ENCODE peak calls at places on chromosome 19, in ten cellular contexts. J is progenitor cell of endocrine pancreas; E is activated CD8-positive, alpha-beta memory T cell treated with anti-CD3 and anti-CD28 coated beads for 24 hours; B is SJSA1; S is T-helper 17 cell; N is GM03348; K is AG08395; T is lung; C is stimulated activated naive CD4-positive, alpha-beta T cell; D is stimulated activated CD8-positive, alpha-beta memory T cell treated with anti-CD3 and anti-CD28 coated beads, Interleukin-15, amount 100 ng/mL, for 1 hour. I is an unnamed sample.

GRCh38 chr19:37969695-37970094 is 62.7 kb downstream of the SIPA1L3 start:
- DNase-seq in C (no peak), K (no peak), T (no peak), B (no peak), S (no peak), N (no peak), J (no peak), D (no peak), E (no peak), I (no peak)

GRCh38 chr19:9487016-9487415 is 11.4 kb downstream of the ZNF560 start:
- DNase-seq in E (no peak), N (no peak), K (no peak), S (no peak), T (no peak), B (no peak), C (no peak), J (no peak), D (no peak), I (no peak)

GRCh38 chr19:13070425-13071140 is 32.1 kb downstream of the LYL1 start:
- DNase-seq in S (no peak), D (no peak), N (no peak), T (no peak), E (no peak), K (no peak), B (no peak), C (no peak), J (no peak), I (no peak)

GRCh38 chr19:31350693-31351211 is 1.5 kb upstream of the TSHZ3 start:
- DNase-seq in J (peak; percentile 42), T (no peak), N (peak; percentile 89), C (no peak), S (no peak), D (no peak), B (no peak), K (peak; percentile 64), E (peak; percentile 73), I (no peak)

GRCh38 chr19:39140195-39140516 is 14.6 kb downstream of the PAK4 start:
- DNase-seq in K (no peak), S (no peak), C (no peak), D (no peak), B (no peak), J (no peak), T (no peak), E (no peak), N (no peak), I (no peak)

GRCh38 chr19:55663846-55664536 is 9.2 kb downstream of the U2AF2 start:
- DNase-seq in D (no peak), E (no peak), C (no peak), N (no peak), J (no peak), B (no peak), S (no peak), T (no peak), K (no peak), I (no peak)

GRCh38 chr19:2451741-2452140 is 5.0 kb downstream of the LMNB2 start:
- DNase-seq in T (no peak), J (no peak), D (no peak), S (no peak), N (no peak), B (no peak), E (no peak), C (no peak), K (no peak), I (no peak)

GRCh38 chr19:18233224-18233825 is 7.1 kb upstream of the PDE4C start:
- DNase-seq in T (no peak), S (peak; percentile 34), D (peak; percentile 14), B (peak; percentile 64), N (peak; percentile 79), K (peak; percentile 62), E (peak; percentile 73), J (peak; percentile 84), C (peak; percentile 54), I (peak; percentile 24)

GRCh38 chr19:17772172-17772571 is 20.9 kb downstream of the FCHO1 start:
- DNase-seq in J (no peak), N (no peak), K (no peak), T (no peak), D (no peak), B (no peak), S (no peak), E (no peak), C (no peak), I (no peak)

GRCh38 chr19:35732540-35733179 is 9.6 kb downstream of the IGFLR1 start:
- DNase-seq in E (no peak), D (no peak), N (no peak), C (no peak), B (no peak), K (no peak), S (no peak), T (no peak), J (no peak), I (no peak)

GRCh38 chr19:50896591-50897190 is 14.5 kb downstream of the KLK4 start:
- DNase-seq in E (no peak), J (no peak), B (no peak), T (no peak), K (no peak), N (no peak), D (no peak), C (no peak), S (no peak), I (no peak)

GRCh38 chr19:10155834-10156233 is 36.1 kb upstream of the EIF3G start:
- DNase-seq in E (no peak), J (no peak), B (no peak), C (no peak), T (no peak), K (no peak), D (no peak), S (no peak), N (no peak), I (no peak)

GRCh38 chr19:581399-582111 is 8.1 kb upstream of the HCN2 start:
- DNase-seq in J (no peak), D (no peak), K (no peak), B (no peak), S (no peak), T (no peak), N (no peak), C (no peak), E (no peak), I (no peak)

GRCh38 chr19:38650911-38651584 is 3.6 kb downstream of the ACTN4 start:
- DNase-seq in E (no peak), N (peak; percentile 71), J (no peak), K (peak; percentile 77), B (peak; percentile 74), D (no peak), T (peak; percentile 43), S (no peak), C (no peak), I (no peak)

GRCh38 chr19:5787554-5788182 is 3.1 kb upstream of the PRR22 start:
- DNase-seq in E (no peak), J (no peak), B (no peak), N (no peak), D (no peak), C (no peak), K (no peak), T (no peak), S (no peak), I (no peak)

GRCh38 chr19:41696402-41697197 is 8.5 kb upstream of the CEACAM7 start:
- DNase-seq in B (peak; percentile 40), K (no peak), C (no peak), S (no peak), J (no peak), N (no peak), E (peak; percentile 53), T (no peak), D (no peak), I (no peak)

GRCh38 chr19:56291857-56292256 is 19.3 kb downstream of the EDDM13 start:
- DNase-seq in N (no peak), C (no peak), K (no peak), T (no peak), D (no peak), B (no peak), J (no peak), E (no peak), S (no peak), I (no peak)

GRCh38 chr19:571127-571974 is 1.0 kb upstream of the BSG start:
- DNase-seq in C (peak; percentile 69), K (peak; percentile 37), S (peak; percentile 55), D (no peak), N (peak; percentile 45), E (peak; percentile 79), T (peak; percentile 60), B (no peak), J (no peak), I (no peak)

GRCh38 chr19:34155686-34156085 is 16.6 kb upstream of the LSM14A start:
- DNase-seq in J (no peak), C (no peak), E (no peak), S (no peak), B (no peak), K (peak; percentile 21), T (no peak), N (no peak), D (no peak), I (no peak)

GRCh38 chr19:16342002-16342715 is 17.5 kb downstream of the KLF2 start:
- DNase-seq in K (peak; percentile 70), D (no peak), C (peak; percentile 58), E (peak; percentile 77), S (no peak), J (no peak), N (peak; percentile 76), T (no peak), B (peak; percentile 77), I (no peak)

GRCh38 chr19:49875801-49876421 is 1.2 kb downstream of the AKT1S1 start:
- DNase-seq in D (peak; percentile 39), B (no peak), K (peak; percentile 35), S (peak; percentile 41), T (peak; percentile 74), J (peak; percentile 41), E (peak; percentile 86), C (peak; percentile 60), N (peak; percentile 62), I (peak; percentile 48)

I was measured in activated effector memory CD4-positive, alpha-beta T cell treated with Interleukin-2 at 50 U/mL for 16 hours.